ENCODE peak calls at places on chromosomes 2 and 18, in six cellular contexts. A is CD8-positive, alpha-beta T cell; M is cardiac muscle cell; L is NCI-H1694; F is posterior cingulate gyrus; D is RPMI7951. K is an unnamed sample.

GRCh38 chr18:47883771-47884413 is 46.6 kb downstream of the SMAD2 start:
- DNase-seq in L (no peak), A (no peak), F (no peak), D (peak; percentile 53), M (peak; percentile 54), K (no peak)

GRCh38 chr2:69007603-69008002 is 5.4 kb upstream of the ANTXR1 start:
- DNase-seq in A (no peak), M (no peak), L (no peak), D (no peak), F (no peak), K (no peak)

GRCh38 chr2:41859615-41860014 is 188.2 kb upstream of the PKDCC start:
- DNase-seq in A (no peak), F (no peak), D (no peak), L (no peak), M (no peak), K (no peak)

GRCh38 chr2:240468300-240469238 is 33.1 kb downstream of the GPC1 start:
- DNase-seq in M (no peak), F (no peak), L (no peak), A (no peak), D (no peak), K (no peak)

GRCh38 chr2:219252900-219253752 is at the start of gene TUBA4B:
- DNase-seq in A (peak; percentile 37), M (no peak), F (peak; percentile 30), L (no peak), D (no peak), K (peak; percentile 78)

GRCh38 chr2:47747878-47748277 is 35.1 kb upstream of the MSH6 start:
- DNase-seq in F (no peak), M (no peak), L (no peak), A (no peak), D (no peak), K (no peak)

GRCh38 chr2:201257381-201257940 is 2.9 kb upstream of the CASP8 start:
- DNase-seq in F (no peak), L (no peak), M (no peak), A (no peak), D (no peak), K (no peak)

GRCh38 chr2:241976296-241976695 is 106.8 kb downstream of the RTP5 start:
- DNase-seq in L (no peak), A (no peak), D (no peak), F (peak; percentile 2), M (no peak), K (no peak)

GRCh38 chr2:54577035-54577434 is 120.9 kb downstream of the SPTBN1 start:
- DNase-seq in A (no peak), L (peak; percentile 37), M (no peak), D (no peak), F (no peak), K (no peak)

GRCh38 chr2:113896791-113897190 is 6.9 kb downstream of the ACTR3 start:
- DNase-seq in M (peak; percentile 55), A (no peak), D (no peak), F (no peak), L (no peak), K (no peak)

GRCh38 chr2:134416018-134416417 is 162.1 kb downstream of the MGAT5 start:
- DNase-seq in D (no peak), M (no peak), F (no peak), L (no peak), A (no peak), K (no peak)

GRCh38 chr2:55431982-55432627 is 12.4 kb upstream of the CCDC88A start:
- DNase-seq in A (no peak), M (peak; percentile 65), F (no peak), L (peak; percentile 56), D (peak; percentile 51), K (peak; percentile 42)

GRCh38 chr18:65257157-65257556 is 493.7 kb upstream of the CDH7 start:
- DNase-seq in F (no peak), A (no peak), M (no peak), D (no peak), L (no peak), K (no peak)

GRCh38 chr2:100834221-100834620 is 14.3 kb downstream of the NPAS2 start:
- DNase-seq in D (no peak), F (no peak), M (no peak), A (no peak), L (no peak), K (no peak)

GRCh38 chr2:120464448-120464931 is 118.6 kb downstream of the INHBB start:
- DNase-seq in A (no peak), L (no peak), D (peak; percentile 95), M (no peak), F (no peak), K (no peak)

GRCh38 chr2:11798946-11799495 is 52.6 kb downstream of the LPIN1 start:
- DNase-seq in L (peak; percentile 65), D (no peak), F (no peak), A (no peak), M (no peak), K (no peak)

GRCh38 chr18:66553824-66554223 is 50.1 kb downstream of the CDH19 start:
- DNase-seq in L (no peak), M (peak; percentile 12), A (no peak), D (no peak), F (no peak), K (no peak)

GRCh38 chr2:133417410-133417809 is 150.9 kb downstream of the NCKAP5 start:
- DNase-seq in A (no peak), L (no peak), F (no peak), D (no peak), M (no peak), K (no peak)

GRCh38 chr18:30971338-30971956 is 71.1 kb downstream of the DSC3 start:
- DNase-seq in F (no peak), D (peak; percentile 21), L (peak; percentile 39), M (peak; percentile 41), A (no peak), K (peak; percentile 39)

GRCh38 chr18:73950116-73950705 is 197.4 kb downstream of the FBXO15 start:
- DNase-seq in M (no peak), A (no peak), F (no peak), L (no peak), D (peak; percentile 84), K (no peak)

GRCh38 chr2:43199492-43200481 is 26.6 kb downstream of the ZFP36L2 start:
- DNase-seq in D (no peak), A (no peak), L (no peak), M (no peak), F (no peak), K (no peak)

GRCh38 chr2:88212251-88212790 is 42.2 kb downstream of the THNSL2 start:
- DNase-seq in M (peak; percentile 13), L (no peak), D (peak; percentile 7), A (no peak), F (no peak), K (peak; percentile 14)

GRCh38 chr2:60484080-60484737 is 69.2 kb downstream of the BCL11A start:
- DNase-seq in M (peak; percentile 81), D (no peak), A (no peak), L (no peak), F (no peak), K (no peak)

GRCh38 chr2:47386551-47386950 is 16.4 kb upstream of the MSH2 start:
- DNase-seq in D (no peak), A (no peak), M (no peak), F (no peak), L (no peak), K (no peak)

GRCh38 chr2:143792602-143793001 is 663.4 kb downstream of the ARHGAP15 start:
- DNase-seq in D (no peak), L (no peak), M (no peak), F (no peak), A (no peak), K (no peak)

GRCh38 chr2:235140801-235141081 is 188.9 kb downstream of the SH3BP4 start:
- DNase-seq in D (no peak), A (no peak), L (no peak), F (no peak), M (no peak), K (no peak)

GRCh38 chr2:129396980-129397599 is 582.4 kb upstream of the RAB6C start:
- DNase-seq in M (peak; percentile 53), F (peak; percentile 62), D (peak; percentile 8), A (no peak), L (peak; percentile 53), K (peak; percentile 5)

GRCh38 chr2:163469561-163469962 is 266.2 kb downstream of the FIGN start:
- DNase-seq in F (no peak), L (no peak), M (peak; percentile 9), A (no peak), D (no peak), K (no peak)

GRCh38 chr2:134539946-134540345 is 178.9 kb downstream of the TMEM163 start:
- DNase-seq in F (no peak), M (no peak), L (no peak), A (no peak), D (no peak), K (no peak)

GRCh38 chr18:45900623-45901022 is 66.5 kb downstream of the EPG5 start:
- DNase-seq in A (no peak), D (no peak), L (no peak), M (no peak), F (no peak), K (no peak)

GRCh38 chr18:39318008-39318407 is 1752.4 kb upstream of the CELF4 start:
- DNase-seq in A (no peak), F (no peak), D (no peak), M (no peak), L (no peak), K (no peak)

GRCh38 chr18:35456181-35456850 is 41.4 kb downstream of the INO80C start:
- DNase-seq in L (no peak), A (no peak), M (peak; percentile 42), D (peak; percentile 40), F (no peak), K (no peak)

GRCh38 chr2:136242687-136243277 is 124.8 kb upstream of the CXCR4 start:
- DNase-seq in M (no peak), A (peak; percentile 41), L (no peak), D (peak; percentile 38), F (no peak), K (no peak)

GRCh38 chr18:54734059-54734458 is 94.2 kb upstream of the RAB27B start:
- DNase-seq in L (no peak), F (no peak), A (no peak), D (peak; percentile 87), M (peak; percentile 90), K (peak; percentile 8)

GRCh38 chr2:68901561-68901960 is 30.4 kb upstream of the BMP10 start:
- DNase-seq in D (no peak), A (no peak), L (no peak), M (no peak), F (no peak), K (no peak)

GRCh38 chr2:84991404-84992151 is 20.6 kb downstream of the KCMF1 start:
- DNase-seq in A (no peak), L (no peak), M (peak; percentile 33), D (peak; percentile 81), F (no peak), K (no peak)

GRCh38 chr2:232417489-232417888 is 10.8 kb downstream of the ALPG start:
- DNase-seq in L (no peak), A (no peak), M (no peak), D (no peak), F (no peak), K (no peak)

GRCh38 chr2:9110893-9111569 is 95.6 kb upstream of the ASAP2 start:
- DNase-seq in A (no peak), L (no peak), D (peak; percentile 49), F (no peak), M (no peak), K (peak; percentile 16)